ENCODE peak calls at places on chromosomes 7 and 10, in five cellular contexts. J is cardiac muscle cell, L is left ventricle myocardium inferior, K is astrocyte of the cerebellum, D is HAP-1. W is an unnamed sample.

GRCh38 chr7:151282111-151282510 is 33.6 kb upstream of the SMARCD3 start:
- DNase-seq in J (no peak), K (no peak), L (no peak), D (no peak), W (no peak)

GRCh38 chr10:98450618-98451017 is 3.9 kb upstream of the HPS1 start:
- DNase-seq in K (no peak), D (no peak), L (no peak), J (no peak), W (no peak)

GRCh38 chr7:27073066-27073465 is 22.7 kb downstream of the HOXA1 start:
- DNase-seq in J (no peak), L (no peak), K (no peak), D (no peak), W (no peak)

GRCh38 chr7:5354460-5355279 is 69.0 kb downstream of the TNRC18 start:
- DNase-seq in L (peak), D (no peak), K (no peak), J (peak), W (peak)

GRCh38 chr7:28105234-28105633 is 75.4 kb downstream of the JAZF1 start:
- DNase-seq in D (no peak), K (no peak), J (peak), L (no peak), W (no peak)

GRCh38 chr10:61633665-61634064 is 29.1 kb upstream of the CABCOCO1 start:
- DNase-seq in D (no peak), J (no peak), L (no peak), K (peak), W (no peak)

GRCh38 chr10:95796504-95796903 is 40.5 kb downstream of the ENTPD1 start:
- DNase-seq in L (no peak), D (no peak), K (no peak), J (no peak), W (no peak)

GRCh38 chr10:129730993-129731325 is 233.1 kb downstream of the EBF3 start:
- DNase-seq in D (no peak), L (no peak), J (no peak), K (no peak), W (no peak)

GRCh38 chr7:105006367-105007139 is 7.5 kb upstream of the KMT2E start:
- DNase-seq in J (no peak), K (no peak), L (no peak), D (no peak), W (no peak)

GRCh38 chr7:136953386-136953785 is 84.9 kb downstream of the CHRM2 start:
- DNase-seq in D (no peak), L (no peak), J (no peak), K (peak), W (no peak)

GRCh38 chr10:58981051-58981450 is 195.4 kb upstream of the PHYHIPL start:
- DNase-seq in K (no peak), L (no peak), D (peak), J (peak), W (no peak)

GRCh38 chr10:46234431-46235060 is 52.3 kb upstream of the ANTXRL start:
- DNase-seq in J (no peak), K (no peak), L (no peak), D (no peak), W (no peak)

GRCh38 chr7:98548370-98548769 is 68.7 kb upstream of the NPTX2 start:
- DNase-seq in J (no peak), K (no peak), L (no peak), D (no peak), W (no peak)

GRCh38 chr7:155590215-155591023 is 44.1 kb upstream of the CNPY1 start:
- DNase-seq in L (peak), K (no peak), J (peak), D (no peak), W (peak)

GRCh38 chr7:130302649-130303048 is 9.7 kb downstream of the CPA4 start:
- DNase-seq in J (no peak), D (no peak), L (no peak), K (no peak), W (no peak)

GRCh38 chr10:116536810-116537209 is 8.9 kb upstream of the PNLIP start:
- DNase-seq in D (no peak), J (no peak), K (no peak), L (no peak), W (no peak)

GRCh38 chr7:97117035-97117371 is 495 bp upstream of the SDHAF3 start:
- DNase-seq in L (no peak), D (no peak), J (no peak), K (no peak), W (no peak)

GRCh38 chr7:26553128-26553527 is 261.5 kb downstream of the SNX10 start:
- DNase-seq in J (no peak), K (no peak), L (no peak), D (no peak), W (no peak)

GRCh38 chr10:28095791-28096367 is 97.0 kb upstream of the ODAD2 start:
- DNase-seq in L (no peak), K (no peak), J (no peak), D (peak), W (no peak)

GRCh38 chr10:58488921-58489320 is 23.8 kb upstream of the BICC1 start:
- DNase-seq in J (no peak), D (no peak), K (peak), L (no peak), W (no peak)

DNA sequence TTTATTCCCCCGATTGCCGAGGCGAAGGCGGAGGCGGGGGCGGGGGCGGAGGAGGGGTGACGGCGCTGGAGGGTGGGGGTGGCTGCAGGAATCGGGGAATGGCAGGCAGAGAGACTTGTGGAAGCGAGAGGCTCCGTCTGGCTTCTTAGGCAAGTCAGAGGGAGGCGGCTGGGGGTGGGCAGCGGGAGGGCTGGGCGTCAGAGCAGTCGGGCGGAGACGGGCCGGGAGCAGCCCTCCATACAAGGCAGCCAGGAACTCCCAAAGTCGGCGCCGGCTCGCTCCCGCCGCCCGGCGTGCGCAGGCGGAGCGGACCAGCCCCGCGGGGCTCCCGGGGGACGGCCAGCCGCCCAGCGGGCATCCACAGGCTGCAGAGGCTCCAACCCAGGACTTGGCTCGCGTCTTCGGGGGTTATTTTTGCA is 233 bp upstream of the CACNA2D1 start:
- DNase-seq in D (peak), L (peak), K (peak), J (peak), W (peak)
- H3K4me3 ChIP-seq in D (peak), L (peak), K (peak), J (peak), W (peak)

DNA sequence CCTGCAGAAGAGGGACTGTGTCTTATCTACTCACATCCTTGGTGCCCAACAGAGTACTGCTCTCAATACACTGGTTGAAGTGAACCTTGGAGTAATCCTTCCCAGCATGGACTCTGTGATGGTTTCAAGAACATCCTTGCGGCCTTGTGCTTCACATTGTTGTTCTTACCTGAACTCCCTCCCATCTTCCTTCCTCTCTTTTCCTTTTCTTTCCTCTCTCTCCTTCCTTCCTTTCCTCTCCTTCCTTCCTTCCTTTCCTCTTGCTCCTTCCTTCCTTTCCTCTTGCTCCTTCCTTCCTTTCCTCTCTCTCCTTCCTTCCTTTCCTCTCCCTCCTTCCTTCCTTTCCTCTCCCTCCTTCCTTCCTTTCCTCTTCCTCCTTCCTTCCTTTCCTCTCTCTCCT is 26.3 kb downstream of the LAMB1 start:
- DNase-seq in J (no peak), K (no peak), L (no peak), D (no peak), W (no peak)
- H3K4me3 ChIP-seq in J (no peak), K (no peak), L (no peak), D (no peak), W (no peak)

GRCh38 chr10:90857635-90858488 is at the start of gene HTR7:
- DNase-seq in J (peak), L (peak), K (no peak), D (peak), W (peak)
- H3K4me3 ChIP-seq in J (peak), L (peak), K (peak), D (peak), W (peak)

GRCh38 chr7:73704640-73705550 is 14.6 kb downstream of the STX1A start:
- DNase-seq in D (no peak), K (no peak), L (no peak), J (no peak), W (no peak)

GRCh38 chr7:73707045-73707631 is 12.3 kb downstream of the STX1A start:
- DNase-seq in J (no peak), K (no peak), L (peak), D (no peak), W (no peak)

GRCh38 chr7:73705551-73705920 is 13.9 kb downstream of the STX1A start:
- DNase-seq in K (no peak), L (no peak), D (no peak), J (no peak), W (no peak)

GRCh38 chr7:73703985-73704639 is 15.4 kb downstream of the STX1A start:
- DNase-seq in J (peak), L (peak), D (no peak), K (no peak), W (no peak)

GRCh38 chr7:73706122-73707044 is 13.1 kb downstream of the STX1A start:
- DNase-seq in J (no peak), D (no peak), L (no peak), K (no peak), W (no peak)
- H3K4me3 ChIP-seq in J (no peak), D (no peak), L (no peak), K (no peak), W (no peak)

GRCh38 chr10:43404675-43405221 is 4.2 kb downstream of the HNRNPF start:
- DNase-seq in D (no peak), J (no peak), L (no peak), K (no peak), W (no peak)
- H3K4me3 ChIP-seq in D (peak), J (no peak), L (peak), K (no peak), W (peak)

GRCh38 chr10:80160361-80161128 is 28.0 kb downstream of the PLAC9 start:
- DNase-seq in L (no peak), D (no peak), K (no peak), J (no peak), W (no peak)

GRCh38 chr10:80158598-80159127 is 26.1 kb downstream of the PLAC9 start:
- DNase-seq in J (no peak), D (no peak), L (peak), K (peak), W (no peak)

GRCh38 chr10:80158126-80158525 is 25.6 kb downstream of the PLAC9 start:
- DNase-seq in K (no peak), L (no peak), D (no peak), J (no peak), W (no peak)

GRCh38 chr10:80157561-80157960 is 25.0 kb downstream of the PLAC9 start:
- DNase-seq in K (no peak), L (no peak), D (no peak), J (no peak), W (no peak)

DNA sequence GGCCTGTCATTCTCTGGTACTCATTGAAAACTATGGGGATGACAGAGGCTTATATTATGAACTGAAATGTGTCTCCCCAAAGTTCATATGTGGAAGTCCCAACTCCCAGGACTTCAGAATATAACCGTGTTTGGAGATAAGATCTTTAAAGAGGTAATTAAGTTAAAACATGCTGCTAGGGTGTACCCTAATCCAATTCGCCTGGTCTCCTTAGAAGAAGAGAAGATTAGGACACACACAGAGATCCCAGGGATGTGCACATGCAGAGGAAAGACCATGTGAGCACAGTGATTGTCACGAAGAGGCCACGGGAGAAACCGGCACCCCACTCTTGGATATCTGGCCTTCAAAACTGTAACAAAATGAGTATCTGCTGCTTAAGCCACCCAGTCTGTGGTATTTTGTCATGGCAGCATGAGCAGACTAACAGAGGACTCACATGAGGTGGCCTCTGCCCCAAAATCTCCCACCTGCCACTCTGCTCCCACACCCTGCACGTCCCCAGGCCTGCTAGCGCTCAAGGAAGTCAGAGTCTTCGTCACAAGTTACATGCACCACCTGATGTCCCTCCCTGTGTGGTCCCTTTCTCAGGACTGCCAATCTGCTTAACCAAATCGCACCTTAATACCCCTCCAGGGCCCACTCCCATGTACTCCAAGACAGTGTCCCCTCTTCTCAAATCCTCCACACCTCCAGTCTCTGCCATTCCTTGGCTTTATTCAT is 26.8 kb downstream of the PLAC9 start:
- DNase-seq in J (no peak), L (no peak), D (no peak), K (no peak), W (no peak)
- H3K4me3 ChIP-seq in J (no peak), L (peak), D (no peak), K (no peak), W (no peak)

W was measured in GM12865.